ENCODE peak calls at places on chromosomes 6 and 20, in five cellular contexts. One of them, this sample, is unnamed.

GRCh38 chr6:126804255-126805064 is 314.0 kb upstream of the RSPO3 start:
- DNase-seq in choroid plexus epithelial cell: peak
- DNase-seq in nephron progenitor cell: peak
- DNase-seq in neural progenitor cell: peak
- DNase-seq in spleen: no peak
- DNase-seq in this sample: no peak

GRCh38 chr6:163489584-163489983 is 75.1 kb downstream of the QKI start:
- DNase-seq in choroid plexus epithelial cell: peak
- DNase-seq in nephron progenitor cell: no peak
- DNase-seq in neural progenitor cell: no peak
- DNase-seq in spleen: no peak
- DNase-seq in this sample: no peak

GRCh38 chr6:30101423-30101938 is 11.4 kb downstream of the TRIM31 start:
- DNase-seq in choroid plexus epithelial cell: no peak
- DNase-seq in nephron progenitor cell: no peak
- DNase-seq in neural progenitor cell: no peak
- DNase-seq in spleen: no peak
- DNase-seq in this sample: no peak

GRCh38 chr20:50223321-50223995 is 32.8 kb downstream of the CEBPB start:
- DNase-seq in choroid plexus epithelial cell: no peak
- DNase-seq in nephron progenitor cell: no peak
- DNase-seq in neural progenitor cell: no peak
- DNase-seq in spleen: no peak
- DNase-seq in this sample: no peak

GRCh38 chr6:27154696-27155095 is 92.8 kb upstream of the PRSS16 start:
- DNase-seq in choroid plexus epithelial cell: no peak
- DNase-seq in nephron progenitor cell: no peak
- DNase-seq in neural progenitor cell: no peak
- DNase-seq in spleen: no peak
- DNase-seq in this sample: no peak

GRCh38 chr6:40504274-40504673 is 82.9 kb downstream of the LRFN2 start:
- DNase-seq in choroid plexus epithelial cell: no peak
- DNase-seq in nephron progenitor cell: no peak
- DNase-seq in neural progenitor cell: no peak
- DNase-seq in spleen: no peak
- DNase-seq in this sample: no peak

GRCh38 chr6:37033255-37033654 is 27.8 kb downstream of the FGD2 start:
- DNase-seq in choroid plexus epithelial cell: no peak
- DNase-seq in nephron progenitor cell: no peak
- DNase-seq in neural progenitor cell: no peak
- DNase-seq in spleen: no peak
- DNase-seq in this sample: no peak

GRCh38 chr6:70820778-70821177 is 136.1 kb downstream of the B3GAT2 start:
- DNase-seq in choroid plexus epithelial cell: no peak
- DNase-seq in nephron progenitor cell: no peak
- DNase-seq in neural progenitor cell: no peak
- DNase-seq in spleen: no peak
- DNase-seq in this sample: no peak

GRCh38 chr6:154653853-154654252 is 79.4 kb upstream of the SCAF8 start:
- DNase-seq in choroid plexus epithelial cell: peak
- DNase-seq in nephron progenitor cell: no peak
- DNase-seq in neural progenitor cell: no peak
- DNase-seq in spleen: no peak
- DNase-seq in this sample: no peak

GRCh38 chr20:19936801-19937583 is 80.2 kb upstream of the NAA20 start:
- DNase-seq in choroid plexus epithelial cell: no peak
- DNase-seq in nephron progenitor cell: no peak
- DNase-seq in neural progenitor cell: no peak
- DNase-seq in spleen: peak
- DNase-seq in this sample: no peak

GRCh38 chr6:116458264-116458663 is 2.9 kb upstream of the CALHM6 start:
- DNase-seq in choroid plexus epithelial cell: no peak
- DNase-seq in nephron progenitor cell: no peak
- DNase-seq in neural progenitor cell: no peak
- DNase-seq in spleen: no peak
- DNase-seq in this sample: no peak

GRCh38 chr20:8309638-8310037 is 177.6 kb downstream of the PLCB1 start:
- DNase-seq in choroid plexus epithelial cell: peak
- DNase-seq in nephron progenitor cell: no peak
- DNase-seq in neural progenitor cell: peak
- DNase-seq in spleen: no peak
- DNase-seq in this sample: no peak

GRCh38 chr6:76351275-76351674 is 278.8 kb upstream of the IMPG1 start:
- DNase-seq in choroid plexus epithelial cell: no peak
- DNase-seq in nephron progenitor cell: no peak
- DNase-seq in neural progenitor cell: peak
- DNase-seq in spleen: no peak
- DNase-seq in this sample: no peak

GRCh38 chr20:57076202-57076651 is 190.2 kb downstream of the BMP7 start:
- DNase-seq in choroid plexus epithelial cell: peak
- DNase-seq in nephron progenitor cell: no peak
- DNase-seq in neural progenitor cell: no peak
- DNase-seq in spleen: no peak
- DNase-seq in this sample: no peak

GRCh38 chr6:30703821-30704220 is 13.0 kb upstream of the NRM start:
- DNase-seq in choroid plexus epithelial cell: peak
- DNase-seq in nephron progenitor cell: no peak
- DNase-seq in neural progenitor cell: no peak
- DNase-seq in spleen: peak
- DNase-seq in this sample: no peak

GRCh38 chr6:49979584-49979983 is 10.2 kb upstream of the DEFB113 start:
- DNase-seq in choroid plexus epithelial cell: no peak
- DNase-seq in nephron progenitor cell: no peak
- DNase-seq in neural progenitor cell: no peak
- DNase-seq in spleen: no peak
- DNase-seq in this sample: no peak

GRCh38 chr6:3850451-3851203 is 1.5 kb downstream of the FAM50B start:
- DNase-seq in choroid plexus epithelial cell: no peak
- DNase-seq in nephron progenitor cell: no peak
- DNase-seq in neural progenitor cell: no peak
- DNase-seq in spleen: peak
- DNase-seq in this sample: no peak

GRCh38 chr6:32457054-32457453 is 17.4 kb downstream of the HLA-DRA start:
- DNase-seq in choroid plexus epithelial cell: no peak
- DNase-seq in nephron progenitor cell: no peak
- DNase-seq in neural progenitor cell: no peak
- DNase-seq in spleen: no peak
- DNase-seq in this sample: no peak

GRCh38 chr6:32460528-32460927 is 20.8 kb downstream of the HLA-DRA start:
- DNase-seq in choroid plexus epithelial cell: no peak
- DNase-seq in nephron progenitor cell: no peak
- DNase-seq in neural progenitor cell: no peak
- DNase-seq in spleen: no peak
- DNase-seq in this sample: no peak

GRCh38 chr6:32462609-32463008 is 22.9 kb downstream of the HLA-DRA start:
- DNase-seq in choroid plexus epithelial cell: no peak
- DNase-seq in nephron progenitor cell: no peak
- DNase-seq in neural progenitor cell: peak
- DNase-seq in spleen: no peak
- DNase-seq in this sample: no peak

GRCh38 chr6:32459781-32460424 is 20.2 kb downstream of the HLA-DRA start:
- DNase-seq in choroid plexus epithelial cell: no peak
- DNase-seq in nephron progenitor cell: no peak
- DNase-seq in neural progenitor cell: no peak
- DNase-seq in spleen: peak
- DNase-seq in this sample: no peak

DNA sequence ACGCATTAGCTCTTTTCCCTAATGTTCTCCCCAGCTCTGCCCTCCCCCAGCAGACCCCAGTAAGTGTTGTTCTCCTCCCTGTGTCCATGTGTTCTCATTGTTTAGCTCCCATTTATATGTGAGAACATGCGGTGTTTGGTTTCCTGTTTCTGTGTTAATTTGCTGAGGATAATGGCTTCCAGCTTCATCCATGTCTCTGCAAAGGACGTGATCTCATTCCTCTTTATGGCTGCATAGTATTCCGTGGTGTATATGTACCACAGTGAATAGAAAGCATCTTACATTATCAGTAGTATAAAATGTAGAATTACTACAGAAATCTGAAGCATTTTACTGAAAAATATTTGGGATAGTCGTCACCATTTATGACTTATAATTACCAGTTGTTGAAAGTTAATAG is 21.8 kb downstream of the HLA-DRA start:
- DNase-seq in choroid plexus epithelial cell: no peak
- DNase-seq in nephron progenitor cell: no peak
- DNase-seq in neural progenitor cell: no peak
- DNase-seq in spleen: no peak
- DNase-seq in this sample: no peak
- TF ChIP-seq CTCF in choroid plexus epithelial cell: no peak
- TF ChIP-seq CTCF in nephron progenitor cell: no peak
- TF ChIP-seq CTCF in neural progenitor cell: no peak
- TF ChIP-seq CTCF in spleen: no peak
- TF ChIP-seq CTCF in this sample: no peak

GRCh38 chr6:169971951-169972651 is 220.7 kb downstream of the ERMARD start:
- DNase-seq in choroid plexus epithelial cell: no peak
- DNase-seq in nephron progenitor cell: no peak
- DNase-seq in neural progenitor cell: no peak
- DNase-seq in spleen: peak
- DNase-seq in this sample: peak

GRCh38 chr6:169970306-169970988 is 219.0 kb downstream of the ERMARD start:
- DNase-seq in choroid plexus epithelial cell: no peak
- DNase-seq in nephron progenitor cell: no peak
- DNase-seq in neural progenitor cell: no peak
- DNase-seq in spleen: peak
- DNase-seq in this sample: peak

GRCh38 chr6:169974663-169975062 is 223.2 kb downstream of the ERMARD start:
- DNase-seq in choroid plexus epithelial cell: no peak
- DNase-seq in nephron progenitor cell: no peak
- DNase-seq in neural progenitor cell: no peak
- DNase-seq in spleen: peak
- DNase-seq in this sample: peak

GRCh38 chr6:169971171-169971861 is 219.9 kb downstream of the ERMARD start:
- DNase-seq in choroid plexus epithelial cell: no peak
- DNase-seq in nephron progenitor cell: no peak
- DNase-seq in neural progenitor cell: no peak
- DNase-seq in spleen: peak
- DNase-seq in this sample: peak

GRCh38 chr6:169972736-169973135 is 221.3 kb downstream of the ERMARD start:
- DNase-seq in choroid plexus epithelial cell: no peak
- DNase-seq in nephron progenitor cell: no peak
- DNase-seq in neural progenitor cell: no peak
- DNase-seq in spleen: peak
- DNase-seq in this sample: peak
- TF ChIP-seq CTCF in choroid plexus epithelial cell: no peak
- TF ChIP-seq CTCF in nephron progenitor cell: no peak
- TF ChIP-seq CTCF in neural progenitor cell: no peak
- TF ChIP-seq CTCF in spleen: no peak
- TF ChIP-seq CTCF in this sample: no peak

GRCh38 chr6:39144804-39145203 is 29.8 kb upstream of the SAYSD1 start:
- DNase-seq in choroid plexus epithelial cell: no peak
- DNase-seq in nephron progenitor cell: no peak
- DNase-seq in neural progenitor cell: no peak
- DNase-seq in spleen: no peak
- DNase-seq in this sample: no peak
- TF ChIP-seq CTCF in choroid plexus epithelial cell: no peak
- TF ChIP-seq CTCF in nephron progenitor cell: no peak
- TF ChIP-seq CTCF in neural progenitor cell: no peak
- TF ChIP-seq CTCF in spleen: no peak
- TF ChIP-seq CTCF in this sample: no peak

GRCh38 chr20:63782051-63782471 is 42.5 kb downstream of the SLC2A4RG start:
- DNase-seq in choroid plexus epithelial cell: no peak
- DNase-seq in nephron progenitor cell: no peak
- DNase-seq in neural progenitor cell: no peak
- DNase-seq in spleen: no peak
- DNase-seq in this sample: no peak
- TF ChIP-seq CTCF in choroid plexus epithelial cell: no peak
- TF ChIP-seq CTCF in nephron progenitor cell: no peak
- TF ChIP-seq CTCF in neural progenitor cell: no peak
- TF ChIP-seq CTCF in spleen: peak
- TF ChIP-seq CTCF in this sample: no peak

DNA sequence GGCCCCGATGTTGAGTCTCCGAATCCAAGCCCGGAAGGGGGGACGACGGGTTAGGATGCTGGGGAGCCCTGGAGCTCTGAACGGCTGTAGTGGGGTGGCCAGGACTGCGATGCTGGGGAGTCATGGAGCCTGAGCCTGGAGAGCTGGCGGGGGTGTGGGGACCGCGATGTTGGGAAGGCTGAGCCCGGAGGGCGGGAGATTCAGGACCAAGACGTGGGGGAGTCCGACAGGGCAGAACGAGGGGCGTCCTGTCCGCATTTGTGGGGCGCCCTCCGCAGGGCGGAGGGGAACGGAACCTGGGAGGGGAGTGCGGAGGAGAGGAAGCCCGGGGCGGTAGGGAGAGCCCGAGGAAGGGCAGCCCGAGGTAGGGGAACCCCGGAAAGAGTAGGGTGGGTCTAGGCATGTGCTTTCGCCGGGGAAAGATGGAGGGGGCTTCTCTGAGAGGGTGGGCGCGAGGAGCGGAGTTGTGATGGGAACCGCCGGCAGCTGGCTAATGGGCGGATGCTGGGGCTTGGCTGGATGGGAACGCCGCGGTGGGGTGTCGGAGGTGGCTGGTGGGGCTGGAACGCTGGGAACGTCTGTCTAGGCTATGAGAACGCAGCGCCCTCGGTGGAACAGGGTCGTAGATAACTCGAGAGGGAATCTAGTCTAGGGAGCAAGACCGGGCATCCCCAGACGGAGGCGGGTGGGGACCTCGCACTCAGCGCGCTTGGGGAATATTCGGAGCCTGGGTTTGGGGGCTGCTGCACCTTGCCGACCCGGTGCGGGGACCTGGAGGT is 681 bp downstream of the PAQR8 start:
- DNase-seq in choroid plexus epithelial cell: no peak
- DNase-seq in nephron progenitor cell: peak
- DNase-seq in neural progenitor cell: peak
- DNase-seq in spleen: peak
- DNase-seq in this sample: peak
- TF ChIP-seq CTCF in choroid plexus epithelial cell: peak
- TF ChIP-seq CTCF in nephron progenitor cell: no peak
- TF ChIP-seq CTCF in neural progenitor cell: peak
- TF ChIP-seq CTCF in spleen: no peak
- TF ChIP-seq CTCF in this sample: no peak

DNA sequence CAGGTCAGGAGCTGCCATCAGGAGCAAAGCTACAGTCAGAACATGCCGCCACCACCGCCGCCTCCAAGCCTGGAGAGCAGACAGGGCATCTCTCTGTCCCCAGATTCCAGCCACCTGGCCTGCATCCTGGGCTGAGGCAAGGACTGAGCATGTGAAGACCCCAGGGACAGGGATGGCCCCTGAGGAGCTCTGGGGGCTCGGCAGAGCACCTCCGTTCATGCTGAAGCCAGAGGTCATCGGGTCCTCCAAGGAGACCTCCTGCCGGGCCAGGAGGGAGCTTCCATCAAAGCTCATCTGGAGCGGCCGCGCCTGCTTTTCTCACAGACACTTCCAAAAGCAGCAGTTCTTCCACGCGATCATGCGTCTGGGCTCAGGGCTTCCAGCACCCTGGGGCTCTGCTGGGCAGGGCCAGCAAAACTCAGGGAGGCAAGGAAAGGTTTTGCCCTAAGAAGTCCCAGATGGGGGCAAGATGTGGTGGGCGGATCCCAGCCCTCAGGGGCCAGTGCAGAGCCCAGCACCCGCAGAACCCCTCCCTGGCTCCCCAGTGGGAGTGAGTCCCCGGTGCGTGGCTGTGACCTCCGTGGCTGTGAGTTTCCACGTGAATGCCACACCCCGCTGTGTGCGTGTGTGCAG is 138.4 kb downstream of the TAF4 start:
- DNase-seq in choroid plexus epithelial cell: no peak
- DNase-seq in nephron progenitor cell: no peak
- DNase-seq in neural progenitor cell: no peak
- DNase-seq in spleen: peak
- DNase-seq in this sample: peak
- TF ChIP-seq CTCF in choroid plexus epithelial cell: no peak
- TF ChIP-seq CTCF in nephron progenitor cell: no peak
- TF ChIP-seq CTCF in neural progenitor cell: no peak
- TF ChIP-seq CTCF in spleen: no peak
- TF ChIP-seq CTCF in this sample: no peak